ENCODE peak calls at places on chromosome 13, in five cellular contexts. G is A549, Q is ovary, I is HepG2, J is transverse colon. O is an unnamed sample. For H3K4me1, the result is how much of the 10 kb centered on the place peaks cover.

GRCh38 chr13:48500652-48501197 is 32.2 kb downstream of the RCBTB2 start:
- DNase-seq in G (no peak), Q (no peak), I (peak), J (no peak), O (no peak)

GRCh38 chr13:23020246-23020843 is 160.4 kb upstream of the SGCG start:
- DNase-seq in G (peak), Q (peak), I (peak), J (peak), O (peak)

GRCh38 chr13:114077938-114078335 is 54.5 kb downstream of the RASA3 start:
- DNase-seq in G (no peak), Q (no peak), I (no peak), J (no peak), O (no peak)

GRCh38 chr13:30618186-30618937 is 642 bp downstream of the USPL1 start:
- DNase-seq in G (no peak), Q (peak), I (peak), J (peak), O (peak)

GRCh38 chr13:61989984-61990383 is 574.3 kb upstream of the PCDH20 start:
- DNase-seq in G (no peak), Q (no peak), I (no peak), J (no peak), O (no peak)

GRCh38 chr13:25286308-25286968 is 850 bp downstream of the MTMR6 start:
- DNase-seq in G (no peak), Q (no peak), I (peak), J (peak), O (no peak)

GRCh38 chr13:40982772-40983171 is 36.3 kb downstream of the ELF1 start:
- DNase-seq in G (no peak), Q (no peak), I (no peak), J (peak), O (no peak)

GRCh38 chr13:76035711-76036110 is 399.6 kb downstream of the LMO7 start:
- DNase-seq in G (no peak), Q (no peak), I (no peak), J (no peak), O (no peak)

GRCh38 chr13:23074054-23074805 is 106.5 kb upstream of the SGCG start:
- DNase-seq in G (no peak), Q (no peak), I (no peak), J (no peak), O (no peak)

GRCh38 chr13:19981685-19982238 is 23.2 kb downstream of the ZMYM2 start:
- DNase-seq in G (no peak), Q (no peak), I (no peak), J (no peak), O (no peak)

GRCh38 chr13:42369071-42369795 is 97.3 kb downstream of the AKAP11 start:
- DNase-seq in G (no peak), Q (no peak), I (no peak), J (no peak), O (no peak)

GRCh38 chr13:26508885-26509284 is 48.6 kb upstream of the WASF3 start:
- DNase-seq in G (no peak), Q (no peak), I (no peak), J (peak), O (peak)

GRCh38 chr13:37417042-37417441 is 181.5 kb downstream of the POSTN start:
- DNase-seq in G (no peak), Q (no peak), I (no peak), J (no peak), O (no peak)

GRCh38 chr13:63345835-63346234 is 1930.2 kb upstream of the PCDH20 start:
- DNase-seq in G (no peak), Q (no peak), I (no peak), J (no peak), O (no peak)

GRCh38 chr13:23322353-23323336 is 110.9 kb downstream of the SACS start:
- DNase-seq in G (no peak), Q (no peak), I (no peak), J (no peak), O (no peak)

GRCh38 chr13:84684804-84685203 is 802.5 kb upstream of the SLITRK1 start:
- DNase-seq in G (no peak), Q (no peak), I (no peak), J (no peak), O (no peak)

GRCh38 chr13:76667551-76667950 is 218.7 kb downstream of the KCTD12 start:
- DNase-seq in G (no peak), Q (no peak), I (no peak), J (no peak), O (no peak)

GRCh38 chr13:77239312-77239711 is 87.6 kb downstream of the MYCBP2 start:
- DNase-seq in G (no peak), Q (no peak), I (no peak), J (no peak), O (no peak)

DNA sequence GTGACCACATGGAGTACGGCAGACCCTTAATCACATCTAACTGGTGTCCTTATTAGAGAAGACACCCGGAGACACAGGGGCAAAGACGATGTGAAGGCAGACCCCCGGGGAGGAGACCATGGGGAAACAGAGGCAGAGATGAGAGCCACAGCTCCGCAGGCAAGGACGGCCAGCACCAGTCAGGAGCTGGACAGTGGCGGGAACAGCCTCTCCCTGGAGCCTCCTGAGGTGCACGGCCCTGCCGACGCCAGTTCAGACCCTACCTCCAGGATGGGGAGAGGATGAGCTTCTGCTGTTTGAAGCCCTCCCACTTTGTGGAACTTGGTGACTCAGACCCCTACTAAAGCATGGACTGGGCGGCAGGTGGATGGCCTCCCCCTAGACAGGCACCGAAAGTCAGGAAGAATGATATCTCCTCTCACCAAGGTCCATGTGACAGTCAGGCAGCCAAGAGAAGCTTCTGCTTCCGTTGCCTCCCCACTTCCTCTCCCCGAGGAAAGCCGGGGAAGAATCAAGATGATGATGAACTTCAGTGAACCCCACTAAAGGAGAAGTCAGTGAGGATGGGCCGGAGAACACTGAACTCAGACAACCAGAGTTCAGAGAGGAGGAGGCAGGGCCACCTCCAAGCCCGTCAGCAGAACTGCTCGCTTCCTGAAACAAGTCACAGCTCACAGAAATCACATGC is 25.4 kb downstream of the RAB20 start:
- DNase-seq in G (no peak), Q (no peak), I (no peak), J (no peak), O (no peak)
- H3K4me1 ChIP-seq in G (under half), Q (under half), I (under half), J (under half), O (half or more)

GRCh38 chr13:90047600-90047999 is 1299.9 kb upstream of the MIR17HG start:
- DNase-seq in G (no peak), Q (no peak), I (no peak), J (no peak), O (no peak)

GRCh38 chr13:90055760-90056159 is 1291.7 kb upstream of the MIR17HG start:
- DNase-seq in G (no peak), Q (no peak), I (no peak), J (no peak), O (no peak)

GRCh38 chr13:90055121-90055520 is 1292.4 kb upstream of the MIR17HG start:
- DNase-seq in G (no peak), Q (no peak), I (no peak), J (no peak), O (no peak)

GRCh38 chr13:90049989-90050671 is 1297.4 kb upstream of the MIR17HG start:
- DNase-seq in G (no peak), Q (no peak), I (no peak), J (no peak), O (no peak)
- TF ChIP-seq EP300 in G (no peak), Q (no peak), I (no peak), J (no peak), O (no peak)

GRCh38 chr13:110689041-110689440 is 16.9 kb downstream of the CARS2 start:
- DNase-seq in G (no peak), Q (no peak), I (no peak), J (no peak), O (no peak)

GRCh38 chr13:110685305-110685704 is 20.6 kb downstream of the CARS2 start:
- DNase-seq in G (no peak), Q (peak), I (no peak), J (no peak), O (no peak)

GRCh38 chr13:110690516-110690915 is 15.4 kb downstream of the CARS2 start:
- DNase-seq in G (no peak), Q (no peak), I (no peak), J (no peak), O (no peak)

GRCh38 chr13:110689711-110690110 is 16.2 kb downstream of the CARS2 start:
- DNase-seq in G (no peak), Q (no peak), I (no peak), J (no peak), O (no peak)

GRCh38 chr13:110687736-110688135 is 18.2 kb downstream of the CARS2 start:
- DNase-seq in G (no peak), Q (no peak), I (no peak), J (no peak), O (no peak)
- H3K4me1 ChIP-seq in G (under half), Q (under half), I (under half), J (under half), O (under half)

GRCh38 chr13:64725492-64725891 is 2504.6 kb downstream of the PCDH9 start:
- DNase-seq in G (no peak), Q (no peak), I (peak), J (no peak), O (no peak)

GRCh38 chr13:64718116-64718515 is 2512.0 kb downstream of the PCDH9 start:
- DNase-seq in G (no peak), Q (no peak), I (no peak), J (no peak), O (no peak)

DNA sequence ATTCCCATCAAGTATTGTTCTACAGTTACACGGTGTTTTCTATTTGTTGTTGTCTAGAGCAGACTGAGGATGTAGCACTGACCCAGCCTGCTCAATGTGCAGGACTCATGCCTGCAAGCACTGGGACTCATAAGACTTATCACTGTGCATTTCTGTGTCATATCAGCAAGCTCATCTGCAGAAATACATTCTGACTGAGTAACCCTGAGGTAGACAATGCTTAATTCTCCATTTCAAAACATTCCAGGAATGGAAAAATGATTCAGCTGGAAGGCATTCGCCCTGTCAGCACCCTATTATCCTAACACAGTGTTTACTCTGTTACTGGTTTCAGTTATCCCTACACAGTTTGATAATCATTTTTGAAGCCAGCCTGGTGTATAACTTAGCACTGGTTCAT is 2506.4 kb downstream of the PCDH9 start:
- DNase-seq in G (peak), Q (no peak), I (peak), J (no peak), O (no peak)
- TF ChIP-seq EP300 in G (no peak), Q (no peak), I (no peak), J (no peak), O (no peak)

GRCh38 chr13:95679722-95680121 is 2.8 kb downstream of the DNAJC3 start:
- DNase-seq in G (no peak), Q (no peak), I (no peak), J (no peak), O (no peak)

GRCh38 chr13:95677564-95678386 is 836 bp downstream of the DNAJC3 start:
- DNase-seq in G (peak), Q (no peak), I (no peak), J (peak), O (no peak)

GRCh38 chr13:95676100-95676774 is 702 bp upstream of the DNAJC3 start:
- DNase-seq in G (peak), Q (peak), I (peak), J (peak), O (peak)

GRCh38 chr13:95678967-95679366 is 2.0 kb downstream of the DNAJC3 start:
- DNase-seq in G (no peak), Q (no peak), I (no peak), J (no peak), O (no peak)

GRCh38 chr13:95676775-95677563 is at the start of gene DNAJC3:
- DNase-seq in G (peak), Q (peak), I (peak), J (peak), O (peak)
- H3K4me1 ChIP-seq in G (under half), Q (under half), I (half or more), J (under half), O (half or more)

GRCh38 chr13:106038752-106039151 is 496.7 kb downstream of the EFNB2 start:
- DNase-seq in G (no peak), Q (no peak), I (no peak), J (no peak), O (no peak)

GRCh38 chr13:106036870-106037269 is 498.6 kb downstream of the EFNB2 start:
- DNase-seq in G (no peak), Q (no peak), I (no peak), J (peak), O (no peak)

DNA sequence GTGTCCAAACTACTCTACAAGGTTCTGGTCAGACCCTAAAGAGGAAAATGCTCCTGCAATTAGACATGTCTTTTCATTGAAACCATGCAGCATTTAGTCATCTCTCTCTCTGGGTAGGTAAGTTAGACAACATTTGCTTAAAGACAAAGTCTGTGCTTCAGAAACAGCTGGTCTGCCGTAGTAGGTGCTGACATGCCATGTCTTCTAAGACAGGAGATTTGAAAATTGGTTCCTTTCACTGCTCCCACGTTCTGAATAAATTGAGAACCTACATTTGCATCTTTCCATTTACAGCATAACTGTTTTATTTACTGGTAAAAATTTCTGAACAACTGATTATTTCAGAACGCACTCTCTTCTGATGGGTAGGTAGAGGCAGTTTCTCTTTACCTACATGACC is 494.0 kb downstream of the EFNB2 start:
- DNase-seq in G (no peak), Q (no peak), I (no peak), J (no peak), O (no peak)
- TF ChIP-seq EP300 in G (no peak), Q (no peak), I (no peak), J (no peak), O (no peak)